ENCODE peak calls at places on chromosomes 11 and 22, in eight cellular contexts. S, Q, H, O, M, C, Z and G are unnamed samples.

GRCh38 chr11:68939583-68940555 is 36.2 kb downstream of the IGHMBP2 start:
- DNase-seq in O (no peak), Q (no peak), Z (no peak), S (no peak), H (no peak), M (peak), C (no peak), G (no peak)

GRCh38 chr22:48779661-48780596 is 1047.7 kb downstream of the BRD1 start:
- DNase-seq in C (no peak), M (no peak), H (no peak), Z (no peak), S (no peak), Q (no peak), O (peak), G (no peak)

GRCh38 chr11:111561801-111562325 is 21.3 kb downstream of the LAYN start:
- DNase-seq in S (no peak), O (no peak), H (peak), C (no peak), Q (no peak), M (no peak), Z (no peak), G (no peak)

GRCh38 chr11:14449302-14449714 is 50.3 kb downstream of the COPB1 start:
- DNase-seq in C (no peak), H (no peak), M (no peak), Z (no peak), O (no peak), S (no peak), Q (no peak), G (no peak)

GRCh38 chr11:111778047-111778558 is 11.9 kb upstream of the PPP2R1B start:
- DNase-seq in M (no peak), O (no peak), C (no peak), S (no peak), Z (no peak), H (no peak), Q (no peak), G (no peak)

GRCh38 chr11:16561150-16561549 is 177.3 kb upstream of the C11orf58 start:
- DNase-seq in C (no peak), H (peak), Q (no peak), Z (no peak), M (no peak), O (no peak), S (no peak), G (no peak)

GRCh38 chr22:31734512-31734911 is 15.4 kb downstream of the PRR14L start:
- DNase-seq in C (no peak), O (no peak), H (peak), M (no peak), Z (no peak), Q (no peak), S (no peak), G (no peak)

GRCh38 chr22:32546480-32546879 is 71.9 kb downstream of the FBXO7 start:
- DNase-seq in O (no peak), H (no peak), Z (no peak), S (no peak), C (no peak), Q (no peak), M (no peak), G (peak)

GRCh38 chr11:44404323-44404705 is 94.4 kb upstream of the ALX4 start:
- DNase-seq in Z (no peak), Q (no peak), H (no peak), C (no peak), O (no peak), S (no peak), M (no peak), G (no peak)

GRCh38 chr22:47248925-47249324 is 486.5 kb downstream of the TBC1D22A start:
- DNase-seq in O (no peak), H (no peak), C (no peak), Z (no peak), M (no peak), Q (no peak), S (no peak), G (no peak)

GRCh38 chr22:21681566-21682370 is 16.0 kb downstream of the PPIL2 start:
- DNase-seq in Z (no peak), C (no peak), M (no peak), O (no peak), H (no peak), Q (no peak), S (no peak), G (no peak)

GRCh38 chr11:8873966-8874365 is 37.0 kb upstream of the AKIP1 start:
- DNase-seq in M (no peak), C (no peak), Q (no peak), O (no peak), Z (peak), H (no peak), S (no peak), G (no peak)

GRCh38 chr11:75261474-75261847 is 20.9 kb downstream of the TPBGL start:
- DNase-seq in O (no peak), Q (peak), H (no peak), S (no peak), M (no peak), Z (peak), C (no peak), G (no peak)

GRCh38 chr11:79100093-79100704 is 340.6 kb downstream of the TENM4 start:
- DNase-seq in Q (no peak), S (peak), H (peak), C (no peak), Z (peak), M (no peak), O (no peak), G (peak)

GRCh38 chr11:28757725-28758515 is 649.7 kb downstream of the METTL15 start:
- DNase-seq in O (no peak), Q (no peak), M (no peak), S (no peak), C (no peak), H (peak), Z (no peak), G (no peak)

DNA sequence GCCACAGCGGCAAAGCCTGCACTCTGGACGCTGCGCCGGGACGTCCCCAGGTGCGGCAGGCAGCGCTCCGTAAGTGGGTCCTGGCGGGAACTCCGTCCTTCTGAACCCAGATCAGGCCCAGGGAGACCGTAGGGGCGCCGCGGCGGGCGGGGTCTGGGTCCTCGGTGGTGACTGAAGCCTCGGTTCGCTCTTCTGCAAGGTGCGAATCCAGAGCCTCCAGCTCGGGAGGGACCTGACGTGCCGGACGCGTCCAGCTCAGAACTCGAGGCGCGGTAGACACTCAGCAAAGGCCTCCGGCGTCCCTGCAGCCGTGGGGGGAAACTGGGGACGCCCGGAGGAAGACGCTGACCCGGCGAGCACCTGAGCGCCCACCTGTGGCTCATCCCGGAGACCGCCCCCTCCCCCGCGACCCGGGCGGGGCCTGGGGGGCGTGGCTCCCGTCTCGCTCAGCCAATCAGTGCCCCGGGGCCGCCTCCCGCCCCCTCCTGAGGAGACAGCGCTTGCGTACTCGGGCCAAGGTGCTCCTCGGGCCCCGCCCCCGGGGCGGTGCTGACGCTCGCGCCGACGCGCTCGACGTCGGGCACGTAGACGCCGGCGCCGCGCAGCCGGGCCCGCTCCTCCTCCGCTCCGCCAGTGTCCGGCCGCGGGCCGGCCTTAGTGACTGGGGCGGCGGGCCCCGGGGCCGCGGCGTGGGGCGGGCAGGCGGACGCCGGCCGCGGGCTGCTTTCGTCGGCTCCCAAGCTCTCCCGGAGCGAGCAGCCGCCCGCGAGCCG is at the start of gene PPFIA1:
- DNase-seq in O (peak), C (peak), Q (peak), S (peak), H (peak), Z (peak), M (peak), G (peak)
- TF ChIP-seq POLR2A in O (no peak), C (peak), Q (peak), S (peak), H (peak), Z (peak), M (peak), G (peak)

DNA sequence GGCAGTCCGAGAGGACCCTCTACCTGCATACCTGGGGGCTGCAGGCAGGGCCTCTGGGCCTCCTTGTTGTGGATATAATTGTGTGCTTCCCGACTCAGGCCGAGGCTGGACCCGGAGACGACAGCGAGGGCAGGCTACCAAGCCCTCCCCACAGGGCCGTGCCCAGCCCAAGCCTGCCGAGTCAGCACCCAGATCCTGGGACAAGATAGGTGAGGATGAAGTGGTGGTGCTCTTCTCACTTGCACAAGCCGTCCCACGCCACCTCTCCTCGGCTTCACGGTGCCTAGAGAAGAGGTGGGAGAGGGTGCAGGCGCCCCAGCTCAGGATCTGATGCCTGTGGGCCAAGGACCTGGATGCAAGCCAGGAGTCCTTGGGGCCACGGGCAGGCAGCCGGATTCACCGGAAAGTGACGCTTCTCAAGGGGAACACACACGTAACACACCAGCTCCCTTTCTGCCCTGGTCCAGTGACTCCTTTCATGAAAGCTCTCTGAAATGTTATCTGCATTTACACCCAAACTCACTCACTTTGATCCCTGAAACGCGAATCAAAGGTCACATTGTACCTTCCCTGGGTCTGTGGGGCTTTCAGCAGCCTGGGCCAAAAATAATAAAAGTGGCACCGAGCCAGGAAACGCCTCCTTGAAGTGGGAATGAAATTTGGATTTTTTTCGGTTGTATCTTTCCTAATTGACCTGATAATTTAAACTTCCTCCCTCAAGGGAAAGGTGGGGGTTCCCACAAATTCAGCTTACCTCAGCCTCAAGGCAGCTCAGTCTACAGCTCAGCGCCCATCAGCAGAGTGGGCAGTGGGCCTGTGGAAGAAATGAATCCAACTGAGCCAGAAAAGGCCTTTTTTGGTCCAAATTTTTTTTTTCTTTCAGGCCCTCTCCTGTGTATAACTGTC is 1.1 kb upstream of the GNB1L start:
- DNase-seq in S (peak), Z (peak), O (peak), H (peak), M (peak), Q (peak), C (peak), G (peak)
- TF ChIP-seq POLR2A in S (peak), Z (peak), O (no peak), H (no peak), M (no peak), Q (no peak), C (no peak), G (no peak)

GRCh38 chr11:86954288-86955110 is 696 bp downstream of the FZD4 start:
- DNase-seq in H (no peak), M (peak), O (peak), Q (peak), Z (peak), C (peak), S (peak), G (peak)

GRCh38 chr11:86958259-86958658 is 3.1 kb upstream of the FZD4 start:
- DNase-seq in Q (no peak), M (no peak), O (no peak), Z (no peak), S (no peak), H (no peak), C (no peak), G (no peak)

GRCh38 chr11:86952933-86953637 is 2.1 kb downstream of the FZD4 start:
- DNase-seq in S (no peak), Z (no peak), C (no peak), M (no peak), H (peak), O (no peak), Q (no peak), G (no peak)

GRCh38 chr11:86955111-86955673 is at the start of gene FZD4:
- DNase-seq in O (peak), S (peak), C (peak), Z (peak), Q (peak), H (peak), M (peak), G (peak)

DNA sequence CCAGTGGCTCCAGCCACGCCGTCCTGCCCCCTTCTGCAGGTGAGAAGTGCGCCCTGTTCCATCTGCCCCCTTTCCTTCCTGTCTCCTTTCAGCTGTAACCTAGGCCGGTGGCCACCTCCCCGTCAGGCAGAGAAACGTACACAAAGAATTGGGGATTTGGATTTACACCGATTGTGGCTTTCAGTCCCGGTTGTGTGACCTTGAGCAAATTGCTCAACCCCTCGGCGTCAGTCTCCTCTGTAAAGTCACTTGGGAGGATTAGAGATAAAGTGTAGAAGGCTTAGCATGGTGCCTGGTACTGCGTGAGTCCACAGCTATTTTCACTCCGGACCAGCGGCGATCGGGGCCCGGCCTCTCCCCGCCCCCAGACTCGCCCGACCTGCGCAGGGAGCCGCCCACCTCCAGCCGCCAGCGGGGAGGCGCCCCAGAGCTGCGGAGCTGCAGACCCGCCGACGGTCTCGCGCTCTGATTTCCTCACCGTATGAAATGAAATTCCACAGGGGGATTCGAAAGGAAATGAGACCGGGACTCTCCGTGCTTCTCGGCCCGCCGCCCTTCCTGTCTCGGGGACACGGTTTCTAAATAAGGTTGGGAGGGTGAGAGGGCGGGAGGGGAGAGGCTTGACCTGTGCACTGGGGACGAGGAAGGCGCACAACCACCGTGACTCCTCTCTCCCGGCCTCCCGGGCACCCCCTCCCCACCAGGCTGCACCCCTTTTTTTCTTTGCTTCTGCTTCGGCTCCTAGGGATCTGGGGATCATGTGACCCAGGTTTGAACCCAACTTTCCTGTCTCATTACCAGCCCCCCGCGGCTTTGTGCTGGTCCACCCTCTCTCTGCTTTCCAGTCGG is 703 bp upstream of the FZD4 start:
- DNase-seq in H (peak), O (peak), C (peak), S (peak), M (peak), Z (peak), Q (peak), G (peak)
- TF ChIP-seq POLR2A in H (no peak), O (no peak), C (peak), S (peak), M (peak), Z (no peak), Q (peak), G (no peak)

GRCh38 chr22:42090596-42091445 is at the start of gene NDUFA6:
- DNase-seq in S (peak), H (peak), C (peak), O (peak), Z (peak), M (peak), Q (peak), G (peak)
- TF ChIP-seq POLR2A in S (peak), H (peak), C (peak), O (no peak), Z (peak), M (peak), Q (peak), G (peak)

DNA sequence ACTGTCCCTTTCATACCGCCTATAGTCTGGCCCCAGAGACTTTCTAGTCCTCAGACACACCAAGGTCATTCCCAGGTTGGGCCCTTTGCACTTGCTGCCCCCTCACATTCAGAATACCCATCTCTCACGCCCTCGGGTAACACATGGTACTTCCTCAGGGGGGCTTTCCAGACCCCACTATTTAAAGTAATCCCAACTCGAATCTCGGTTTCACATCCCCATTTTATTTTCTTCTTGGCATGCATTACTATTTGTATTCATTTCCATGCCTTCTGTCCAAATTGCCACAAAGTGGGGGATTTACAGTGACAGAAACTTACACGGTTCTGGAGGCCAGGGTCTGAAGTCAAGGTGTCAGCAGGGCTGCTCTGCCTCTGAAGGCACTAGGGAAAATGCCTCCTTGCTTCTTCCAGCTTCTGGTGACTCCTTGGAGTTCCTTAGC is 15.0 kb downstream of the RCN1 start:
- DNase-seq in O (no peak), Z (no peak), C (no peak), M (no peak), S (no peak), Q (no peak), H (no peak), G (no peak)
- TF ChIP-seq POLR2A in O (no peak), Z (no peak), C (no peak), M (no peak), S (no peak), Q (no peak), H (no peak), G (no peak)

DNA sequence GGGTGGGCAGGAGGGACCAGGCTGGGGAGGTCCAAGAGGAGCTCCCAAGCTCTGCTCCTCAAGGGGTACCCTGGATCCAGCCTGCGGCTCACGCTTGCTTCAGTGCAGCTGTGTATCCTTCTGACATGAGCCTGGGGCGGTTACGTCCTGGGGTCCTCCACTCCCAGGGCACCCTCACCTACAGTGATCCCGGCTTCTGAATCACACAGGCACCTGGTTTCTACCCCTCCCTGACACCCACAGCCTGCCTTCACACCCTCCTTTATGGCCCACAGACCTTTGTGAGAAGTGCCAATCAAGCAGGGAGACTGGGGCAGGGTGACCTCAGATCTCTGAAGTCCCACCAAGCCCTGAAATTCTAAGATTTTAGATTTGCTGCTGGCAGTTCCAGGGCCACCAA is 1.5 kb downstream of the MPST start:
- DNase-seq in Z (no peak), M (peak), H (no peak), S (no peak), C (no peak), Q (no peak), O (no peak), G (no peak)
- TF ChIP-seq POLR2A in Z (no peak), M (peak), H (no peak), S (no peak), C (no peak), Q (no peak), O (no peak), G (no peak)

GRCh38 chr11:66956689-66957290 is 1.4 kb downstream of the PC start:
- DNase-seq in H (peak), Z (peak), M (no peak), S (no peak), C (peak), O (no peak), Q (no peak), G (no peak)

GRCh38 chr11:66957971-66958231 is 282 bp downstream of the PC start:
- DNase-seq in Q (no peak), C (no peak), H (no peak), Z (no peak), O (no peak), M (no peak), S (no peak), G (no peak)

GRCh38 chr11:66958956-66959274 is 732 bp upstream of the PC start:
- DNase-seq in C (no peak), O (no peak), M (no peak), S (no peak), Q (no peak), Z (no peak), H (no peak), G (no peak)

GRCh38 chr11:66962247-66962646 is 4.1 kb upstream of the PC start:
- DNase-seq in Q (no peak), Z (no peak), S (no peak), O (no peak), C (no peak), M (no peak), H (no peak), G (no peak)

DNA sequence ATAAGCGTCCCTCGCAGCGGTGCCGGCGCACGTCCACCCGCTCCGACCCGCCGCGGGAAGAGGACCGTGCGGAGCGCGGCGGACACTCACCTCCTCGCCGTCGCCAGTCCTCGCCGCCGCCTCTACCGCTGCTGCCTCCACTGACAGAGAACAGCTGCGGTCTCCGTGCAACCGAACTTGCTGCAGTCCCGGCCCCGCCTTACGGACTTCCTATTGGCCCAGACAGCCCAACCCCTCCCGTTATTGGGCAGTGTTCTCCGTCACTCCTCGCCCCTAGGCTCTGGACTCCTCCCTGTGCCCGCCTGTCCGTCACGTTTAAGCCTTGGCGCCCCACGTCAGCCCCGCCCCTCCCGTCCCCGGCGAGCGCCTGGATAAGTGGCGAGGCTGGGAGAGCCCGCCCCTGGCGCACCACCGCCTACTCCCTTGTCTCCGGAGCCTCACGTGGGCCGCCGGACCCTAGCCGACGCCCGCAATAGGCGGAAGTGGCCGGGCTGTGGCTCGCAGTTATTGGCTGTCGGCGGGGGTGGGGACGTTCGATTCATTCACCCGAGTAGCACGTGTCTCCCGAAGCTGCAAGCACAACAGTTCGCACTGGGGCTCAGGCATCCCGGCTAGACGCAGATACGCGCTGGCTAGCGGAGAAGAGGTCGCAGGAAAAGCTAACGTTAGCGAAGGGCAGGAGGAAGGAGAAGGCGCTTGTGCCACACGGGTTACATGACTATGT is at the start of gene PC:
- DNase-seq in H (peak), O (peak), Q (peak), C (peak), S (peak), Z (peak), M (peak), G (peak)
- TF ChIP-seq POLR2A in H (peak), O (no peak), Q (peak), C (peak), S (peak), Z (peak), M (peak), G (peak)